ENCODE peak calls at places on chromosomes 7 and 10, in nine cellular contexts. B is psoas muscle, Q is tibial nerve, M is upper lobe of right lung, H is small intestine, N is heart left ventricle, Y is thoracic aorta, W is PC-3, C is mammary epithelial cell. K is an unnamed sample.

GRCh38 chr7:123624527-123625183 is 23.0 kb downstream of the ASB15 start:
- DNase-seq in B (no peak), Q (peak; percentile 14), M (peak; percentile 67), H (peak; percentile 62), N (no peak), Y (no peak), W (peak; percentile 51), C (peak; percentile 6), K (peak; percentile 82)

GRCh38 chr7:135454060-135454459 is 55.8 kb downstream of the CNOT4 start:
- DNase-seq in B (no peak), Q (no peak), M (no peak), H (no peak), N (no peak), Y (no peak), W (no peak), C (no peak), K (no peak)

GRCh38 chr7:98240961-98241673 is 10.9 kb downstream of the TECPR1 start:
- DNase-seq in B (no peak), Q (peak; percentile 18), M (no peak), H (peak; percentile 46), N (no peak), Y (no peak), W (peak; percentile 60), C (no peak), K (peak; percentile 63)

GRCh38 chr7:150959739-150960734 is 18.1 kb downstream of the KCNH2 start:
- DNase-seq in B (no peak), Q (no peak), M (no peak), H (no peak), N (no peak), Y (no peak), W (no peak), C (no peak), K (no peak)

GRCh38 chr7:51058764-51059163 is 257.8 kb downstream of the COBL start:
- DNase-seq in B (no peak), Q (no peak), M (no peak), H (no peak), N (no peak), Y (no peak), W (no peak), C (no peak), K (no peak)

GRCh38 chr10:13860886-13861285 is 274.1 kb downstream of the PRPF18 start:
- DNase-seq in B (no peak), Q (no peak), M (no peak), H (no peak), N (no peak), Y (no peak), W (no peak), C (no peak), K (no peak)

GRCh38 chr10:78182841-78183240 is 149.2 kb downstream of the RPS24 start:
- DNase-seq in B (no peak), Q (no peak), M (no peak), H (no peak), N (no peak), Y (no peak), W (no peak), C (no peak), K (no peak)

GRCh38 chr7:142482899-142483658 is 225.2 kb upstream of the PRSS58 start:
- DNase-seq in B (peak; percentile 32), Q (peak; percentile 66), M (no peak), H (peak; percentile 51), N (no peak), Y (no peak), W (peak; percentile 66), C (peak; percentile 27), K (peak; percentile 34)

GRCh38 chr7:151816562-151817314 is 60.2 kb downstream of the PRKAG2 start:
- DNase-seq in B (no peak), Q (no peak), M (no peak), H (no peak), N (no peak), Y (no peak), W (no peak), C (no peak), K (no peak)

GRCh38 chr7:90246184-90246583 is 1.2 kb downstream of the CFAP69 start:
- DNase-seq in B (no peak), Q (peak; percentile 16), M (no peak), H (peak; percentile 36), N (no peak), Y (no peak), W (peak; percentile 12), C (no peak), K (no peak)

GRCh38 chr7:44469461-44469860 is 21.0 kb downstream of the NUDCD3 start:
- DNase-seq in B (no peak), Q (no peak), M (no peak), H (no peak), N (no peak), Y (no peak), W (no peak), C (no peak), K (no peak)

GRCh38 chr10:92832998-92833642 is 15.2 kb upstream of the EXOC6 start:
- DNase-seq in B (no peak), Q (no peak), M (no peak), H (no peak), N (no peak), Y (no peak), W (no peak), C (no peak), K (no peak)

GRCh38 chr7:590731-591551 is 71.3 kb upstream of the PDGFA start:
- DNase-seq in B (no peak), Q (no peak), M (no peak), H (no peak), N (no peak), Y (no peak), W (no peak), C (peak; percentile 16), K (no peak)

DNA sequence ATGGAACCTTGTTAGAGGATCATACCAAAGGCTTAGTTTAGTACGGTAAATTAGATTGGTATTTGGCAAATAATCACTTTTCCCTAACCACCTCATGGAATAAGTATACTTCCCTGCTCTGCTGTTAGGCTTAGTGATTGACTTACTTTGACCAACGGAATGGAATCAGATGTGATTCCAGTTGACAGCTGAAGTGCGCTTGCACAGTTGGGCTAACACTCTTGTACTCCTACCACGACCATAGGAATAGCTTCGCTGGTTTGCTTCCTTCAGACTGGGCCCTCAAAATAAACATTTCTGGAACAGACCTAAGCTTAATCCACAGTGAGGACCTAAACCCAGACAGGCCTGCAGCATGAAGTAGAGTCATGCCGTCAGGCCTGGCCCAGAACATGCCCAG is 122.4 kb downstream of the DOCK4 start:
- DNase-seq in B (no peak), Q (no peak), M (no peak), H (no peak), N (no peak), Y (no peak), W (no peak), C (no peak), K (no peak)
- H3K4me1 ChIP-seq in B (peaks cover 33% of the 10 kb centered on the region), Q (peaks cover 36% of the 10 kb centered on the region), M (peaks cover 47% of the 10 kb centered on the region), H (no peaks in the 10 kb centered on the region), N (peaks cover 43% of the 10 kb centered on the region), Y (peaks cover 32% of the 10 kb centered on the region), W (peaks cover 50% of the 10 kb centered on the region), C (peaks cover 24% of the 10 kb centered on the region), K (peaks cover 5% of the 10 kb centered on the region)

DNA sequence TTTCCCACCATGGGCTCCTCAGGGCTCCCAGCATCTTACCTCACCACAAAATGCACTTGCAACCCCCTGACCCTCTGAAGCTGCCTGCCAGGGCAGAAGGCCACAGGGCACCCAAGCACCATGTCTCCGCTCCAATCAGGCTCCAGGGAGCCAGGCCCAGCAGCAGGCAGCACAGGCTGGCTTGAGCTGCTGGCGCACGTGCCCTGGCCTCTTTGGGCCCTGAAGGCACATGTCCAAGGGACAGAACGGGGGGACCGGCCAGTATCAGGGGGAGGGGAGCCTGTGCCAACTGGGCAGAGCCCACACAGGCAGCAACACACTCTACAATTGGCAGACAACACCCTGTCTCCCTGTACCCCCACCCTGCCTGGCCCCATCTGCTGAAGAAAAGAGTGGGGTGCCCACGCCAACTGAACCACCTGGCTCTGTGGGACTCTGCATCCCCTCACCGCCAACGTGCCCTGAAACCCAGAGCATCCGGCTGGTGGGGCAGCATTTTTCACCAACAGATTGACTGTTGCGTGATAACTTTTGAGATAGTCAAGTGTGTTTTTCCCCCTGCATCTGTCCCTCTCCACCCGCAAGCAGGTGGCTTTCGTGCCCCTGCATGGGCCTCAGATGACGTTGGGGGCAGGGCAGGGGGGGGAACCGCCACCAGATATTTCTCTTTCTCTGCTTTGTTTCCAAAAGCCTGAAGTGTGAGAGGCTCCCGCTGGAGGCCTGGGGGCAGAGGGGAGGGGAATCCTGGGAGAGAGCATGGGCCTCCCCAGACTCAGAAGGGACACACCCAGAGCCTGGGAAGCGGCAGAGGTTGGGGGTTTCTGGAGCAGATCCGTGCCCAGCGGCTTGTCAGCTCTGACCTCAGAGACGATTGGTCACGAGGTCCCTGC is 21.9 kb downstream of the SLIT1 start:
- DNase-seq in B (no peak), Q (no peak), M (peak; percentile 46), H (no peak), N (no peak), Y (no peak), W (no peak), C (no peak), K (no peak)
- H3K27me3 ChIP-seq in B (no peaks in the 10 kb centered on the region), Q (no peaks in the 10 kb centered on the region), M (no peaks in the 10 kb centered on the region), H (no peaks in the 10 kb centered on the region), N (no peaks in the 10 kb centered on the region), Y (no peaks in the 10 kb centered on the region), W (no peaks in the 10 kb centered on the region), C (no peaks in the 10 kb centered on the region), K (no peaks in the 10 kb centered on the region)

DNA sequence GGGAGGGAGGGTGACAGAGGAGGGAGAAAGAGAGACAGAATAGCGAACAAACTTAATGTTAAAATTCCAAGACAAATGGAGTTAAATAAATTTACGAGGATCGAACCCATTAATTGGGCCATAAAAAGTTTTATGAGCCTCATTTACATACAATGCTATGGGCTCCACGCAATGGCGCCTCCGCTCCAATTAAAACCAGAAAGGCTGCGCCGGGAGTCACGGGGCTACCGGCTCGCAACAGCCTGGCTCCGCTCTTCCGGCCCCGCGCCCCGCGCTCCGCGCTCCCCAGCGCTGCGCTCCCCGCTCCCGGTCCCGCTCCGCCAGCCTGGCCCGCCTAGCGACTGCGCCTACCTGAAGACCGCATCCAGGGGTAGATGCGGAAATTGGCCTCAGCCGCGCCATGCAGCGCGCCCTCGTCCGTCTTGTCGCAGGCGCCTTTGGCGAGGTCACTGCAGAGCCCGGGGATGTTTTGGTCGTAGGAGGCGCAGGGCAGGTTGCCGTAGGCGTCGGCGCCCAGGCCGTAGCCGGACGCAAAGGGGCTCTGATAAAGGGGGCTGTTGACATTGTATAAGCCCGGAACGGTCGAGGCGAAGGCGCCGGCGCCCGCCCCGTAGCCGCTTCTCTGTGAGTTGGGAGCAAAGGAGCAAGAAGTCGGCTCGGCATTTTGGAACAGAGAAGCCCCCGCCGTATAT is 513 bp downstream of the HOXA7 start:
- DNase-seq in B (peak; percentile 54), Q (no peak), M (peak; percentile 61), H (no peak), N (no peak), Y (no peak), W (peak; percentile 52), C (peak; percentile 55), K (peak; percentile 6)
- H3K4me3 ChIP-seq in B (peak overlapping the region; percentile 84), Q (peak overlapping the region; percentile 57), M (peak overlapping the region; percentile 55), H (peak overlapping the region; percentile 18), N (peak overlapping the region; percentile 21), Y (peak overlapping the region; percentile 72), W (peak overlapping the region; percentile 79), C (peak overlapping the region; percentile 51), K (peak overlapping the region; percentile 20)

DNA sequence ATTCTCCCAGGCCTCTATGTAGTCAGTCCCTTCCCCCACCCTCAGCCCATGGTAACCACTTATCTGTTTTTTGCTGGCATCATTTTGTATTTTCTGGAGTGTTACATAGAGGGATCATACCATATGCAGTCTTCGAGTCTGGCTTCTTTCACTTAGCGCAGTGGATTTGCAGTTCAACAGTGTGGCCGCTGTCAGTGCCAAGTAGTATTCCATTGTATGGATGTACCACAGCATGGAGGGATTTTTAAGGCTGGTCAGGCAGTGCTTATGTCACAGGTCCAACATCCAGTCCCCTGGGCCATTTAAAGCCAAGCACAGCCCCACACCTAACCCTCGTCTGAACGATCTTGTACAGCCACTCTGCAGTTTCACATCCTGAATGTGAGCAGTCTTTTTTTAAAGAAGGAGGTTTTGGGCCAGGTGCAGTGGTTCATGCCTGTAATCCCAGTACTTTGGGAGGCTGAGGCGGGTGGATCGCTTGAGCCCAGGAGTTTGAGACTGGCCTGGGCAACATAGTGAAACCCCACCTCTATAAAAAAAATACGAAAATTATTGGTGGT is 121.8 kb downstream of the CUX1 start:
- DNase-seq in B (no peak), Q (no peak), M (peak; percentile 5), H (no peak), N (no peak), Y (no peak), W (no peak), C (no peak), K (no peak)
- H3K4me1 ChIP-seq in B (peaks cover 66% of the 10 kb centered on the region), Q (peaks cover 52% of the 10 kb centered on the region), M (peaks cover 42% of the 10 kb centered on the region), H (peaks cover 6% of the 10 kb centered on the region), N (peaks cover 62% of the 10 kb centered on the region), Y (peaks cover 76% of the 10 kb centered on the region), W (peaks cover 36% of the 10 kb centered on the region), C (peaks cover 22% of the 10 kb centered on the region), K (peaks cover 27% of the 10 kb centered on the region)